ENCODE peak calls at places on chromosomes 13 and 19, in six cellular contexts. U is RWPE1, R is foreskin fibroblast, S is progenitor cell of endocrine pancreas, T is tibial nerve, M is chondrocyte. Z is an unnamed sample.

GRCh38 chr13:94656766-94657165 is 55.1 kb downstream of the GPR180 start:
- DNase-seq in U (peak), R (peak), S (no peak), T (no peak), M (no peak), Z (peak)

GRCh38 chr13:110869231-110869804 is 45.6 kb downstream of the ANKRD10 start:
- DNase-seq in U (no peak), R (no peak), S (no peak), T (no peak), M (no peak), Z (no peak)

GRCh38 chr19:14516746-14517438 is 1.3 kb downstream of the DNAJB1 start:
- DNase-seq in U (no peak), R (no peak), S (no peak), T (no peak), M (no peak), Z (no peak)

GRCh38 chr13:36745436-36745835 is 71.6 kb downstream of the SERTM1 start:
- DNase-seq in U (no peak), R (no peak), S (no peak), T (no peak), M (no peak), Z (no peak)

GRCh38 chr19:8662263-8662662 is 31.8 kb downstream of the NFILZ start:
- DNase-seq in U (no peak), R (no peak), S (no peak), T (no peak), M (peak), Z (no peak)

GRCh38 chr19:4598712-4599111 is 39.2 kb upstream of the SEMA6B start:
- DNase-seq in U (no peak), R (no peak), S (no peak), T (no peak), M (no peak), Z (no peak)

GRCh38 chr13:101576452-101576851 is 124.0 kb downstream of the ITGBL1 start:
- DNase-seq in U (no peak), R (peak), S (no peak), T (no peak), M (no peak), Z (no peak)

GRCh38 chr19:41702208-41702651 is 6.2 kb upstream of the CEACAM5 start:
- DNase-seq in U (no peak), R (peak), S (no peak), T (no peak), M (no peak), Z (peak)

GRCh38 chr19:13411899-13412298 is 94.4 kb downstream of the CACNA1A start:
- DNase-seq in U (no peak), R (no peak), S (no peak), T (no peak), M (no peak), Z (no peak)

GRCh38 chr13:43905435-43906031 is 25.8 kb downstream of the LACC1 start:
- DNase-seq in U (peak), R (peak), S (no peak), T (peak), M (no peak), Z (no peak)

GRCh38 chr19:15680478-15680877 is 7.6 kb downstream of the CYP4F12 start:
- DNase-seq in U (no peak), R (no peak), S (no peak), T (no peak), M (no peak), Z (no peak)

GRCh38 chr13:39777527-39778061 is 122.1 kb downstream of the COG6 start:
- DNase-seq in U (peak), R (peak), S (no peak), T (no peak), M (no peak), Z (peak)

GRCh38 chr13:74103196-74103595 is 31.0 kb downstream of the KLF12 start:
- DNase-seq in U (no peak), R (no peak), S (no peak), T (no peak), M (no peak), Z (no peak)

GRCh38 chr13:74104661-74105275 is 29.4 kb downstream of the KLF12 start:
- DNase-seq in U (no peak), R (no peak), S (no peak), T (no peak), M (no peak), Z (no peak)

GRCh38 chr13:74102691-74103090 is 31.5 kb downstream of the KLF12 start:
- DNase-seq in U (no peak), R (no peak), S (no peak), T (no peak), M (no peak), Z (no peak)

GRCh38 chr13:74103970-74104555 is 30.1 kb downstream of the KLF12 start:
- DNase-seq in U (no peak), R (no peak), S (no peak), T (no peak), M (no peak), Z (no peak)

DNA sequence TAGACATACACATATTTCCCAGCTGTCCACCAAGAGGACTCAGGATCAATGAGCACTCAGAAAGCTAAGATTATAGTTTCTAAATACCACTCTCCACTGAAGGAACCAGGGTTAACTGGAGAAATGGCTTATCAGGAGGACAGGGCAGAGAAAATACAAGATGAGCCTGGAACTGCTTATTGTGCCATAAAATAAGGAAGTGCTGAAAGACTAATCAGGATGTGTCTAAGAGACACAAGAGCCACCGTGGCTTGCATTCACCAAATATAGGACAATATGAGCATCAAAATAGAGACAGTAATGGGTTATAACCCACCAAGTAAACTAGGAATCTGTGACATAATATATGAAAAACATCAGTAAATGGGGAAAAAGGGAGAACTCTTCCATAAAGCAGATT is 32.8 kb downstream of the KLF12 start:
- DNase-seq in U (no peak), R (no peak), S (no peak), T (no peak), M (no peak), Z (no peak)
- TF ChIP-seq CTCF in U (no peak), R (no peak), S (no peak), T (no peak), M (no peak), Z (no peak)

DNA sequence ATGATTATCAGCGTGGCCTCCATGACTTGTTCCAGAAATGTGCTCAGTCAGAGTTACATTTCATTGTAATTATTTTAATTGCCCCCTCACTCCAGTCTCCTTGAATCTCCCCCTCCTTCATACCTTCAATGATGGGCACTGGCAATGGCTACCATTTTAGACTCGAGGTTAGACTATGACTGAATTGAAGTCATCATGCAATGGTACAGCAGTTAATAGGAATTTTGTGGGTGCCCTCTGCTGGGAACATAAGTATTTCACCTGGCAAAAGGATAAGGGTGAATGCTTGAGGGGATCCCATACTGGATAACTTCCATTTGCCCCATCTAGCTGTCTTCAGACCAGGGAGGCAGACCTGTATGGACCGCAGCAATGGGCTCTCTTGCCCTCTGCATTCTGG is 32.2 kb upstream of the USP12 start:
- DNase-seq in U (no peak), R (peak), S (no peak), T (peak), M (no peak), Z (no peak)
- TF ChIP-seq CTCF in U (no peak), R (peak), S (no peak), T (no peak), M (peak), Z (no peak)

GRCh38 chr19:29663861-29664752 is 1.2 kb upstream of the PLEKHF1 start:
- DNase-seq in U (no peak), R (peak), S (no peak), T (no peak), M (no peak), Z (no peak)

GRCh38 chr19:29665826-29666633 is 769 bp downstream of the PLEKHF1 start:
- DNase-seq in U (no peak), R (peak), S (no peak), T (no peak), M (no peak), Z (no peak)

GRCh38 chr19:29665215-29665825 is at the start of gene PLEKHF1:
- DNase-seq in U (peak), R (peak), S (peak), T (peak), M (no peak), Z (no peak)

GRCh38 chr19:29662604-29663404 is 2.5 kb upstream of the PLEKHF1 start:
- DNase-seq in U (peak), R (peak), S (no peak), T (peak), M (no peak), Z (peak)

DNA sequence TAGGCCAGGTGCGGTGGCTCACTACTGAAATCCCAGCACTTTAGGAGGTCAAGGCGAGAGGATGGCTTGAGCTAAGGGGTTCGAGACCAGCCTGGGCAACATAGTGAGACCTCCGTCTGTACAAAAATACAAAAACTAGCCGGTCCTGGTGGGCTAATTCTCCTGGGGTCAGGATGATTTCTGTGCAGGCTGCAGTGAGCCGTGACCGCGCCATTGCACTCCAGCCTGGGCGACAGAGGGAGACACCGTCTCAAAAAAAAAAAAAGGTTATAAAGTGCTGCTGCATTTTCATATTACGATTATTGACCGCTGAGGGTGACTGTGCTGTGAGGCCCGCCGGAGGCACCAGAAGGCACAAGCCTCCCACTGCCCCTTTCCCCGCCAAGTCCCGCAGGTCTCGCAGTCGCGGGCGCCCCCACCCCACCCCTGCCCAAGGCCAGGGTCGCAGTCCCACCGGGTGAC is 477 bp upstream of the PLEKHF1 start:
- DNase-seq in U (no peak), R (no peak), S (no peak), T (no peak), M (no peak), Z (no peak)
- TF ChIP-seq CTCF in U (no peak), R (no peak), S (peak), T (peak), M (peak), Z (no peak)

DNA sequence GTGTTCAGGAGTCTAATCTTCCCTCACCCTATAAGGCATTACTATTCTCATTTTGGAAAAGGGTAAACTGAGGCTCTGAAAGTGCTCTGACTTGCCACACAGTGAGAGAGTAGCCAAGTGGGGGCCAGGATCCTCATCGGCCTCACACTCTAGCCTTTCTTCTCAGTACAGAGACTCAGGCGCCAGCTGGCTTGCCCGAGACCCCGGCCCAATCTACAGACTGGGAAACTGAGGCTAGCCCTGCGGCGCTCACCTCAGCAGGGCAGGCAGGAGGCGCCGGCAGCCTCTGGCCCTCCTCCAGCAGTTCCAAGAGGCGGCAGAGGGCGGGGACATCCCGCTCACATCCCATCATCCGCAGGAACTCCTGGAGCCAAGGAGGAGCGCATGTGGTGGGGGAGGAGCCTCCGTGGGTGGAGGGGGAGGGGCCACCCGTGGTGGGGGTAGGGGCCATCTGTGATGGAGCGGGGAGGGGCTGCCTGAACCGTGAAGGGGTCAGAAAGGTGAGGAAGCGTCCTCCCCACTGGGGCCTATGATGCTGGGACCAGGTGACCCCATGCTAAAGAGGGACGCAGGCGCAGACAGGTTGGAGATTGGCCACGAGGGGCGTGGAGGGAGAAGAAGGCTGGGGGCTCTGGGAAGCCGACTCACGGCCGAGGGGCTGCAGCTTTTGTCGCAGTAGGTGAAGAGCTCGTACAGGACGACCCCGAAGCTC is 8.7 kb upstream of the INSL3 start:
- DNase-seq in U (peak), R (peak), S (peak), T (no peak), M (no peak), Z (no peak)
- TF ChIP-seq CTCF in U (no peak), R (no peak), S (no peak), T (no peak), M (peak), Z (no peak)

GRCh38 chr13:41501281-41501680 is 43.9 kb downstream of the RGCC start:
- DNase-seq in U (no peak), R (no peak), S (no peak), T (no peak), M (no peak), Z (no peak)

GRCh38 chr13:41503386-41503785 is 46.0 kb downstream of the RGCC start:
- DNase-seq in U (no peak), R (no peak), S (no peak), T (no peak), M (no peak), Z (no peak)

GRCh38 chr13:41500501-41500900 is 43.2 kb downstream of the RGCC start:
- DNase-seq in U (peak), R (peak), S (no peak), T (no peak), M (no peak), Z (no peak)

GRCh38 chr13:41502676-41503075 is 45.3 kb downstream of the RGCC start:
- DNase-seq in U (no peak), R (no peak), S (no peak), T (no peak), M (no peak), Z (no peak)

GRCh38 chr13:41502021-41502420 is 44.7 kb downstream of the RGCC start:
- DNase-seq in U (no peak), R (no peak), S (no peak), T (no peak), M (no peak), Z (no peak)
- TF ChIP-seq CTCF in U (no peak), R (no peak), S (no peak), T (no peak), M (no peak), Z (no peak)

GRCh38 chr19:52351512-52351911 is 15.5 kb downstream of the ZNF610 start:
- DNase-seq in U (no peak), R (no peak), S (peak), T (no peak), M (no peak), Z (no peak)
- TF ChIP-seq CTCF in U (no peak), R (no peak), S (peak), T (no peak), M (no peak), Z (no peak)

DNA sequence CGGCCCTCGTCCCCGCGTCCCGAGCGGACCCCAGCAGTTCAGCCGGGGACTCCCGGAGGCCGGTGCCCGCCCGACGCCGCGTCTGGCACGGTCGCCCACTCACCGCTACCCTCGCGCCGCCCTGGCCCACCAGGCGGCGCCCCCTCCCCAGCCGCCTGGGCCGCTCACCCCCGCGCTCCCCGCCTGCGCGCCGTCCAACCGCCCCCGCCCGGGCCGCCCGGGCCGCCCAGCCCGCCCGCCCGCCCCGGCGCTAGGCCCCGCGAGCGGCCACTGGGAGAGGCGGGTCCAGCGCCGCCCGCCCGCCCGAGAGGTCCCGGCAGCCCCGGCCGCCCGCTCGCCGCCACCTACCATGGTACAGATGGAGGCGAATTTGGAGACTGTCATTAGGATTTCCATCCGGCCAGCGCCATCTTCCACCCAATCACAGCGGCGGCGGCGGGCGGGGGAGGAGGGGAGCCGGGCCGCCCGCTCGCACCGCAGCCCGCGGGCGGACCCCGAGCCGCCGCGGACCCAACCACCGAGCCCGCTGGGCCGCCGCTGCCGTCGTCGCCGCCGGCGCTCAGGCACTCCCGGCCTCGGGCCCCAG is at the start of gene USP12:
- DNase-seq in U (no peak), R (peak), S (peak), T (peak), M (no peak), Z (no peak)
- TF ChIP-seq CTCF in U (no peak), R (no peak), S (peak), T (no peak), M (peak), Z (peak)

GRCh38 chr19:18856385-18857126 is 24.8 kb downstream of the UPF1 start:
- DNase-seq in U (peak), R (peak), S (no peak), T (no peak), M (no peak), Z (no peak)
- TF ChIP-seq CTCF in U (peak), R (peak), S (peak), T (no peak), M (peak), Z (peak)

GRCh38 chr19:38952395-38953165 is 21.8 kb downstream of the MRPS12 start:
- DNase-seq in U (no peak), R (peak), S (no peak), T (no peak), M (no peak), Z (no peak)
- TF ChIP-seq CTCF in U (no peak), R (no peak), S (peak), T (no peak), M (peak), Z (peak)

GRCh38 chr19:38793671-38794070 is 4.7 kb downstream of the LGALS7B start:
- DNase-seq in U (no peak), R (no peak), S (no peak), T (no peak), M (no peak), Z (no peak)

GRCh38 chr19:38795549-38795948 is 6.5 kb downstream of the LGALS7B start:
- DNase-seq in U (no peak), R (no peak), S (no peak), T (no peak), M (no peak), Z (no peak)

GRCh38 chr19:38796154-38796553 is 7.2 kb downstream of the LGALS7B start:
- DNase-seq in U (no peak), R (no peak), S (no peak), T (no peak), M (no peak), Z (no peak)

GRCh38 chr19:38793186-38793585 is 4.2 kb downstream of the LGALS7B start:
- DNase-seq in U (peak), R (peak), S (no peak), T (no peak), M (no peak), Z (peak)

DNA sequence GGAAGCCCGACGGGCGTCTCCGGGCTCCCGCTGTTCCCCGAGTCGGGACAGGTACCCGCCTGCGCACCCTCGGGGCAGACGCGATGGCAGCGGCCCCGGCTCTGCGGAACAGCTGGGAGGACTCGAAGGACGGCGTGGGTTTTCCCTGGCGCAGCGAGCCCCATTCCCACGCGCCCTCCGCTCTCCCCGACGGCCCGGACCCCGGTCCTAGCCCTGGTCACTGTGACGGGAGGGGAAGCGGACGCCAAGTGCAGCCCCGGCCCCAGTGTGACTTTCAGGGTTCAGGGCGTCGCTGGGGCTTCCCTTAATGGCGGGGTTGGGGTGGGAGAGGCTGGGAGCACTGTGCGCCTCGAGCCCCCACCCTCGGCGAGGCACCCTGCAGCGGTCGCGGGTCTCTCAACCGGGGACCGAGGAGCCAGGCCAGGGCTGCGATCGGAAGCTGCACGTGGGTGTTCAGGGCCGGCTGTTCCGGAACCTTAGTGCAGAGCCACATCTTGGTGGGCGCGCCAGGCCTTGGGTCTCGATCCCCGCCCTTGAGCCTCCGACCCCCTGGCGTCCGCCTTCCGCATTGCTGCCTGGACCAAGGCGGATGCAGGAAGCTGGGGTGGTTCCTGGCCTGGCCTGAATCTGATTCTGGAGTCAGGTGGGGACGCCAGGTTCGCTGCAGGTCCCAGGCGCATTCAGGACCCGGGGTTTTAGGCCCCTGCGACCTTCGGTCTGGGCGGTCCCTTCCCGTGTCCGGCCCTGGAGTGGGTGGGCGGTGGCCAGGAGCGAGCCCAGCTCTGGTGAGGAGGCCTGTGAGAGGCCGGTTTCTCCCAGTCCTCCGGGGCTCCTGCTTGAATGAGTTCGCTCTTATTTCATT is 3.5 kb downstream of the LGALS7B start:
- DNase-seq in U (no peak), R (peak), S (no peak), T (no peak), M (no peak), Z (no peak)
- TF ChIP-seq CTCF in U (no peak), R (peak), S (peak), T (peak), M (no peak), Z (peak)

Z was measured in AG04449.